ENCODE peak calls at places on chromosome 3, in ten cellular contexts. E is COLO829; I is EL; R is CD4-positive, alpha-beta T cell; F is activated naive CD8-positive, alpha-beta T cell treated with anti-CD3 and anti-CD28 coated beads, Interleukin-2, amount 10 ng/mL, durations not matched to agents 7 days and 5 days; W is T1000; Y is glutamatergic neuron; L is NCI-H446; K is left kidney; V is activated T-cell treated with anti-CD3 and anti-CD28 coated beads for 48 hours. S is an unnamed sample.

GRCh38 chr3:126924458-126924857 is 58.5 kb upstream of the PLXNA1 start:
- DNase-seq in E (no peak), I (no peak), R (no peak), F (no peak), W (no peak), Y (no peak), L (no peak), K (no peak), V (no peak), S (no peak)

GRCh38 chr3:13558651-13559050 is 9.7 kb downstream of the FBLN2 start:
- DNase-seq in E (no peak), I (no peak), R (no peak), F (no peak), W (no peak), Y (no peak), L (no peak), K (no peak), V (no peak), S (no peak)

GRCh38 chr3:4821331-4821730 is 157.9 kb upstream of the BHLHE40 start:
- DNase-seq in E (no peak), I (no peak), R (no peak), F (no peak), W (no peak), Y (no peak), L (no peak), K (peak; percentile 79), V (no peak), S (no peak)

GRCh38 chr3:139199421-139200010 is 144.3 kb upstream of the MRPS22 start:
- DNase-seq in E (no peak), I (no peak), R (no peak), F (no peak), W (peak; percentile 4), Y (no peak), L (no peak), K (no peak), V (no peak), S (no peak)

GRCh38 chr3:119357190-119357589 is 63.0 kb downstream of the ARHGAP31 start:
- DNase-seq in E (no peak), I (no peak), R (no peak), F (no peak), W (no peak), Y (no peak), L (no peak), K (peak; percentile 54), V (no peak), S (no peak)

GRCh38 chr3:46986055-46986730 is 6.7 kb downstream of the NBEAL2 start:
- DNase-seq in E (no peak), I (no peak), R (no peak), F (no peak), W (no peak), Y (no peak), L (no peak), K (no peak), V (no peak), S (peak; percentile 63)

GRCh38 chr3:194688207-194688711 is 2.6 kb downstream of the FAM43A start:
- DNase-seq in E (no peak), I (peak; percentile 18), R (peak; percentile 40), F (no peak), W (no peak), Y (peak; percentile 62), L (no peak), K (peak; percentile 57), V (no peak), S (peak; percentile 89)

GRCh38 chr3:54931182-54931581 is 3.3 kb upstream of the LRTM1 start:
- DNase-seq in E (no peak), I (no peak), R (no peak), F (no peak), W (no peak), Y (peak; percentile 18), L (no peak), K (peak; percentile 18), V (no peak), S (no peak)

GRCh38 chr3:44554626-44555592 is at the start of gene ZKSCAN7:
- DNase-seq in E (no peak), I (peak; percentile 65), R (peak; percentile 58), F (peak; percentile 75), W (peak; percentile 41), Y (peak; percentile 85), L (peak; percentile 46), K (peak; percentile 95), V (peak; percentile 54), S (no peak)

GRCh38 chr3:148400754-148401153 is 296.9 kb upstream of the AGTR1 start:
- DNase-seq in E (no peak), I (no peak), R (no peak), F (no peak), W (no peak), Y (no peak), L (no peak), K (no peak), V (no peak), S (no peak)

GRCh38 chr3:106191913-106192312 is 323.1 kb upstream of the CBLB start:
- DNase-seq in E (no peak), I (no peak), R (no peak), F (no peak), W (no peak), Y (no peak), L (no peak), K (no peak), V (no peak), S (no peak)

GRCh38 chr3:194773666-194774455 is 88.2 kb downstream of the FAM43A start:
- DNase-seq in E (no peak), I (no peak), R (no peak), F (no peak), W (no peak), Y (no peak), L (no peak), K (no peak), V (no peak), S (no peak)

GRCh38 chr3:40765884-40766283 is 241.1 kb downstream of the ZNF621 start:
- DNase-seq in E (no peak), I (no peak), R (no peak), F (no peak), W (no peak), Y (no peak), L (peak; percentile 86), K (no peak), V (no peak), S (no peak)

GRCh38 chr3:9553949-9554513 is 409 bp upstream of the LHFPL4 start:
- DNase-seq in E (no peak), I (no peak), R (no peak), F (no peak), W (no peak), Y (no peak), L (peak; percentile 1), K (no peak), V (no peak), S (no peak)

GRCh38 chr3:67647390-67647878 is 7.0 kb downstream of the SUCLG2 start:
- DNase-seq in E (peak; percentile 96), I (peak; percentile 99), R (no peak), F (no peak), W (peak; percentile 74), Y (no peak), L (no peak), K (no peak), V (no peak), S (no peak)

GRCh38 chr3:138944842-138945645 is 1.9 kb downstream of the FOXL2 start:
- DNase-seq in E (no peak), I (no peak), R (no peak), F (peak; percentile 52), W (no peak), Y (peak; percentile 58), L (no peak), K (peak; percentile 65), V (no peak), S (no peak)

GRCh38 chr3:5160926-5161858 is 26.3 kb upstream of the EDEM1 start:
- DNase-seq in E (peak; percentile 3), I (peak; percentile 68), R (no peak), F (no peak), W (peak; percentile 27), Y (no peak), L (no peak), K (no peak), V (peak; percentile 8), S (no peak)

GRCh38 chr3:31738423-31738822 is 205.7 kb downstream of the STT3B start:
- DNase-seq in E (no peak), I (no peak), R (no peak), F (no peak), W (no peak), Y (no peak), L (peak; percentile 3), K (no peak), V (no peak), S (no peak)

GRCh38 chr3:133092676-133093075 is 54.5 kb downstream of the TMEM108 start:
- DNase-seq in E (peak; percentile 8), I (no peak), R (no peak), F (no peak), W (no peak), Y (no peak), L (no peak), K (no peak), V (no peak), S (no peak)

GRCh38 chr3:194407423-194407822 is 8.4 kb upstream of the GP5 start:
- DNase-seq in E (no peak), I (peak; percentile 30), R (no peak), F (no peak), W (no peak), Y (no peak), L (no peak), K (no peak), V (peak; percentile 21), S (no peak)

GRCh38 chr3:53311882-53312281 is 35.5 kb downstream of the DCP1A start:
- DNase-seq in E (no peak), I (no peak), R (no peak), F (no peak), W (no peak), Y (no peak), L (no peak), K (no peak), V (no peak), S (no peak)

GRCh38 chr3:3200632-3201212 is 21.2 kb upstream of the CRBN start:
- DNase-seq in E (peak; percentile 34), I (peak; percentile 60), R (no peak), F (no peak), W (no peak), Y (peak; percentile 40), L (peak; percentile 30), K (peak; percentile 92), V (no peak), S (peak; percentile 63)

GRCh38 chr3:48088056-48088748 is 72.0 kb upstream of the MAP4 start:
- DNase-seq in E (peak; percentile 36), I (peak; percentile 41), R (peak; percentile 33), F (no peak), W (no peak), Y (no peak), L (peak; percentile 32), K (peak; percentile 81), V (no peak), S (peak; percentile 39)

GRCh38 chr3:65713016-65713415 is 325.7 kb downstream of the MAGI1 start:
- DNase-seq in E (no peak), I (peak; percentile 75), R (no peak), F (no peak), W (no peak), Y (no peak), L (peak; percentile 5), K (peak; percentile 44), V (no peak), S (no peak)

GRCh38 chr3:135145581-135145980 is 350.5 kb downstream of the EPHB1 start:
- DNase-seq in E (no peak), I (no peak), R (no peak), F (no peak), W (no peak), Y (no peak), L (no peak), K (no peak), V (no peak), S (no peak)

GRCh38 chr3:72318504-72319201 is 529.6 kb downstream of the SHQ1 start:
- DNase-seq in E (no peak), I (no peak), R (no peak), F (no peak), W (no peak), Y (no peak), L (no peak), K (no peak), V (no peak), S (no peak)

GRCh38 chr3:122893754-122894668 is 99.1 kb downstream of the SLC49A4 start:
- DNase-seq in E (peak; percentile 72), I (peak; percentile 57), R (no peak), F (no peak), W (no peak), Y (no peak), L (no peak), K (peak; percentile 24), V (no peak), S (no peak)

GRCh38 chr3:127753898-127754410 is 68.4 kb downstream of the MGLL start:
- DNase-seq in E (no peak), I (no peak), R (no peak), F (no peak), W (no peak), Y (no peak), L (no peak), K (no peak), V (no peak), S (no peak)

S was measured in OCI-LY7.